ENCODE peak calls at places on chromosomes 5 and 9, in four cellular contexts. U is MM.1S, Y is breast epithelium, X is IMR-90. E is an unnamed sample. For H3K4me1, the result is how much of the 10 kb centered on the place peaks cover.

GRCh38 chr5:95460662-95461061 is 69.5 kb downstream of the FAM81B start:
- DNase-seq in X (no peak), Y (no peak), U (no peak), E (no peak)

GRCh38 chr9:26308328-26308727 is 584.3 kb downstream of the CAAP1 start:
- DNase-seq in X (peak), U (no peak), Y (no peak), E (no peak)

GRCh38 chr9:16626577-16627130 is 243.8 kb downstream of the BNC2 start:
- DNase-seq in X (peak), U (no peak), Y (no peak), E (no peak)

GRCh38 chr9:122261469-122261881 is 3.2 kb downstream of the RBM18 start:
- DNase-seq in X (peak), U (no peak), Y (peak), E (no peak)

GRCh38 chr5:180641566-180641900 is 7.9 kb downstream of the FLT4 start:
- DNase-seq in X (no peak), Y (no peak), U (no peak), E (no peak)

GRCh38 chr5:1732238-1732880 is 67.3 kb downstream of the MRPL36 start:
- DNase-seq in U (no peak), Y (no peak), X (no peak), E (peak)

GRCh38 chr9:20884985-20885593 is 146.4 kb downstream of the HACD4 start:
- DNase-seq in U (peak), X (peak), Y (no peak), E (peak)

GRCh38 chr5:158943057-158943456 is 156.7 kb downstream of the EBF1 start:
- DNase-seq in U (no peak), Y (no peak), X (peak), E (no peak)

GRCh38 chr9:32264171-32264862 is 120.1 kb upstream of the ACO1 start:
- DNase-seq in X (peak), Y (no peak), U (no peak), E (no peak)

GRCh38 chr5:156474251-156474650 is 147.3 kb downstream of the SGCD start:
- DNase-seq in X (peak), Y (no peak), U (no peak), E (no peak)

GRCh38 chr5:116492016-116492623 is 82.5 kb downstream of the SEMA6A start:
- DNase-seq in Y (no peak), X (peak), U (no peak), E (no peak)

GRCh38 chr9:130837002-130837511 is 2.0 kb downstream of the ABL1 start:
- DNase-seq in U (no peak), Y (no peak), X (peak), E (no peak)

GRCh38 chr5:154215931-154216330 is 25.4 kb downstream of the GALNT10 start:
- DNase-seq in Y (no peak), X (peak), U (no peak), E (no peak)

GRCh38 chr9:91786132-91786896 is 163.7 kb downstream of the ROR2 start:
- DNase-seq in X (no peak), Y (no peak), U (no peak), E (no peak)

GRCh38 chr9:129612815-129613519 is 7.9 kb downstream of the C9orf50 start:
- DNase-seq in X (no peak), Y (no peak), U (no peak), E (no peak)

GRCh38 chr5:161385080-161385479 is 161.4 kb downstream of the GABRB2 start:
- DNase-seq in U (no peak), Y (no peak), X (no peak), E (no peak)

GRCh38 chr9:114779352-114779845 is 26.4 kb downstream of the TNFSF15 start:
- DNase-seq in Y (peak), U (no peak), X (no peak), E (peak)

GRCh38 chr9:17291766-17292165 is 156.9 kb downstream of the CNTLN start:
- DNase-seq in X (peak), U (no peak), Y (no peak), E (no peak)

GRCh38 chr9:91583161-91583875 is 159.7 kb upstream of the NFIL3 start:
- DNase-seq in Y (no peak), X (no peak), U (no peak), E (no peak)

GRCh38 chr9:137286980-137287383 is 9.5 kb downstream of the TOR4A start:
- DNase-seq in Y (no peak), U (peak), X (peak), E (no peak)

GRCh38 chr5:135194126-135194488 is 160.1 kb upstream of the PITX1 start:
- DNase-seq in X (no peak), U (no peak), Y (no peak), E (no peak)

GRCh38 chr5:111596705-111597104 is 84.4 kb upstream of the STARD4 start:
- DNase-seq in Y (no peak), X (no peak), U (no peak), E (no peak)

GRCh38 chr5:140073296-140073695 is 30.2 kb upstream of the NRG2 start:
- DNase-seq in Y (no peak), U (peak), X (peak), E (no peak)

GRCh38 chr9:83444110-83444509 is 94.1 kb downstream of the FRMD3 start:
- DNase-seq in Y (no peak), U (no peak), X (no peak), E (no peak)

GRCh38 chr5:55665065-55665464 is 47.1 kb downstream of the SLC38A9 start:
- DNase-seq in U (no peak), X (no peak), Y (no peak), E (no peak)

GRCh38 chr5:178236126-178236525 is 3.5 kb upstream of the PHYKPL start:
- DNase-seq in U (no peak), X (no peak), Y (no peak), E (no peak)

GRCh38 chr5:5043346-5043745 is 96.8 kb upstream of the ADAMTS16 start:
- DNase-seq in U (no peak), X (no peak), Y (no peak), E (no peak)

GRCh38 chr5:116371935-116372334 is 202.7 kb downstream of the SEMA6A start:
- DNase-seq in Y (no peak), X (no peak), U (no peak), E (no peak)

GRCh38 chr5:143066556-143067281 is 296.5 kb downstream of the ARHGAP26 start:
- DNase-seq in Y (no peak), U (peak), X (no peak), E (no peak)

GRCh38 chr5:143065185-143065584 is 295.0 kb downstream of the ARHGAP26 start:
- DNase-seq in X (peak), U (no peak), Y (no peak), E (no peak)

GRCh38 chr5:143064207-143064606 is 294.0 kb downstream of the ARHGAP26 start:
- DNase-seq in X (peak), Y (no peak), U (no peak), E (no peak)

GRCh38 chr5:143064661-143065060 is 294.5 kb downstream of the ARHGAP26 start:
- DNase-seq in U (no peak), X (no peak), Y (no peak), E (no peak)

GRCh38 chr5:143065996-143066522 is 295.9 kb downstream of the ARHGAP26 start:
- DNase-seq in Y (no peak), X (no peak), U (no peak), E (no peak)
- H3K4me1 ChIP-seq in Y (under half), X (under half), U (under half), E (under half)

GRCh38 chr9:127360829-127361228 is 36.1 kb upstream of the SLC2A8 start:
- DNase-seq in Y (no peak), U (no peak), X (peak), E (no peak)
- TF ChIP-seq CTCF in Y (no peak), U (no peak), X (peak), E (no peak)

DNA sequence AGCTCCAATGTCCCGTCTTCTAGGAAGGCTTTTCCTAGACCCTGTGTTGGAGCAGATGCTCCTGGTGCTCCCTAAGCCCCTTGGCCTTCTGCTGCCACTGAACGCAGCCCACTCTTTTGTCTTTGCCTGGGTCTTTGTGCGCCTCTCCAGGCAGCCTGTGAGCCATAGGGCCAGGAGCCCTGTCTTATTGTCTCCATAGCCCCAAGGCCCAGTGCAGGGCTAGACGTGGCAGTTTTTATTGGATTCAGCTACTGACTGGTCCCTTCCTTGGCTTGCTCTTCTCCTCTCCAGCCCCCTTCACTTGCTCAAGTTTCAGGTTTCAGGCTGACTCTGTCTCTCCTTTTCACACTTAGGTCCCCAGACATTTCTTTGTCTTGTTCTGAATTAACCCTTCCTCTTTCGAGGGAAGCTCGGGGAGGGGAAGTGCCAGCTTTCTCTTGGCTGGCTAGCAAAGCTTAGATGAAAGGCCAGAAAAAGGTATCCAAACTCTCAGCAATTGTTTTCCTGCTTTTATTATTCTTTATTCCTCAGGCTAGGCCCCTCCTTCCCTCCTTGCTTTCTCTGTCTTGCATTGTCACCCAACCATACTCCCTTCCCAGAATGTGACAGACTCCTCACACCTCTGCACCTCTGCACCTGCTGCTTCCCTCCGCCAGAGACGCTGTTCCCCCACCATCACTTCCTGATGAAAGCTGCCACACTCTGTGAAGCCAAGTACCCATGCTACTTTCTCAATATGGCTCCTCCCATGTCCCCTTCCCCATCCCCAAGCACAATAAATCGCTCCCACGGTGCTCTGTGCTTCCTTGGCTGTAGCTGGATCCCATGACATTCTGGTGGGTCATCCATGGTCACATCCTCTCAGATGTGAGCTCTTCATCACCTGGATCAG is 101.6 kb upstream of the CPEB4 start:
- DNase-seq in U (no peak), X (no peak), Y (no peak), E (no peak)
- H3K4me1 ChIP-seq in U (under half), X (under half), Y (under half), E (under half)

GRCh38 chr5:149299451-149300054 is 27.9 kb downstream of the AFAP1L1 start:
- DNase-seq in U (no peak), Y (no peak), X (no peak), E (no peak)

GRCh38 chr5:149298857-149299404 is 27.3 kb downstream of the AFAP1L1 start:
- DNase-seq in U (no peak), Y (no peak), X (no peak), E (no peak)

GRCh38 chr5:149300441-149300840 is 28.8 kb downstream of the AFAP1L1 start:
- DNase-seq in X (no peak), U (no peak), Y (no peak), E (no peak)

GRCh38 chr5:149297340-149298023 is 25.8 kb downstream of the AFAP1L1 start:
- DNase-seq in U (no peak), Y (no peak), X (peak), E (no peak)

GRCh38 chr5:149298163-149298562 is 26.5 kb downstream of the AFAP1L1 start:
- DNase-seq in U (no peak), X (no peak), Y (no peak), E (no peak)
- TF ChIP-seq CTCF in U (no peak), X (no peak), Y (no peak), E (no peak)

GRCh38 chr9:87612536-87612935 is 113.4 kb upstream of the CTSL start:
- DNase-seq in Y (no peak), U (no peak), X (no peak), E (no peak)
- H3K4me1 ChIP-seq in Y (under half), U (under half), X (under half), E (under half)

GRCh38 chr9:133341369-133342082 is 5.5 kb upstream of the SURF6 start:
- DNase-seq in Y (no peak), U (no peak), X (no peak), E (peak)

GRCh38 chr9:133344071-133344470 is 3.9 kb downstream of the MED22 start:
- DNase-seq in Y (no peak), U (no peak), X (no peak), E (no peak)

GRCh38 chr9:133340916-133341315 is 4.9 kb upstream of the SURF6 start:
- DNase-seq in X (no peak), Y (no peak), U (no peak), E (no peak)

GRCh38 chr9:133342083-133342406 is 5.9 kb downstream of the MED22 start:
- DNase-seq in Y (no peak), U (no peak), X (no peak), E (no peak)

GRCh38 chr9:133342570-133342969 is 5.4 kb downstream of the MED22 start:
- DNase-seq in X (no peak), U (no peak), Y (no peak), E (no peak)
- TF ChIP-seq CTCF in X (peak), U (peak), Y (no peak), E (no peak)

DNA sequence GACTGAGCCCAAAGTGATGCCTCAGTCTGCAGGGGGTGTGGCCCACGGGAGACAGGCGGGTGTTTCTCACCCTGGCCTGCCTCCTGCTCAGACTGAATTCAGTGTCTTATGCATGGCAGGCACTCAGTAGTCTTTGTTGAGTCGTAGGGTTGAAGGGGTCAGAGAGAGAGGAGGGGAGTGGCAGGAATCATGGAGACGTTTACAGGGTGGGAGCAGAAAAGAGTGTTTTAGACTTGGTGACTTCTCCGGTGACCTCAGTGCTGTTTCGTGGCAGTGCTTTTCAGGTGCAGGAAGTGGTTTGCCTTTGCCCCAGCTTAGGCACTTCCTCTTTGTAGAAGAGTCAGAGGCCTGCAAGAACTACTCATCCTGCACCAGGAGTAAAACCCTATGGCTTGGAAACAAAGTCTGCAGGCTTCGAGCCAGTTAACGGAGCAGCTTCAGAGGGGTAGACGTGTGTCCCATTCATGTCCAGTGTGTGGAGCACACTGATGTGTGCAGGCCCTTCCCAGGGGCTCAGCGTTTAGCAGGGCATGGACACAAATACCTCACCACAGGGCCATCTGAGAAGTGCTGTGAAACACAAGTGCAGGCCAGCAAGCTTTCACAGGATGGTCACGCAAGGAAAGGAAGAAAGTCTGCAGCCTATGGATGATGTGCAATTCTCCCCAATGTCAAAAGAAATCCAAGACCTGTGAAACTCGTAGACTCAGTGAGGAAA is 24.5 kb upstream of the SEMA4D start:
- DNase-seq in X (no peak), U (peak), Y (no peak), E (no peak)
- H3K4me1 ChIP-seq in X (under half), U (under half), Y (under half), E (under half)